ENCODE peak calls at places on chromosomes 11 and 22, in five cellular contexts. A is gastrocnemius medialis, R is Caco-2, U is H7, G is ovary. K is an unnamed sample.
A peak's percentile ranks its signal among the peaks of the same experiment; 100 is the strongest.

GRCh38 chr11:116112031-116112935 is 608.1 kb upstream of the CADM1 start:
- DNase-seq in A (no peak), R (no peak), U (no peak), G (no peak), K (no peak)

GRCh38 chr11:95108159-95108611 is 18.5 kb downstream of the ENDOD1 start:
- DNase-seq in A (peak; percentile 80), R (no peak), U (no peak), G (no peak), K (peak; percentile 52)

GRCh38 chr22:31621507-31622160 is 40.4 kb downstream of the PISD start:
- DNase-seq in A (no peak), R (no peak), U (peak; percentile 42), G (no peak), K (no peak)

GRCh38 chr11:41334007-41334933 is 125.2 kb downstream of the LRRC4C start:
- DNase-seq in A (no peak), R (no peak), U (no peak), G (no peak), K (no peak)

GRCh38 chr22:46622081-46622521 is 1.9 kb downstream of the GRAMD4 start:
- DNase-seq in A (no peak), R (no peak), U (no peak), G (no peak), K (peak; percentile 74)

GRCh38 chr22:28600546-28601143 is 79.0 kb downstream of the TTC28 start:
- DNase-seq in A (no peak), R (no peak), U (peak; percentile 10), G (no peak), K (no peak)

GRCh38 chr11:63920126-63920869 is 3.3 kb upstream of the RCOR2 start:
- DNase-seq in A (peak; percentile 41), R (no peak), U (peak; percentile 93), G (peak; percentile 76), K (no peak)

GRCh38 chr11:59426361-59427067 is at the start of gene OR5A2:
- DNase-seq in A (no peak), R (no peak), U (peak; percentile 40), G (no peak), K (no peak)

GRCh38 chr22:24205438-24206189 is 24.3 kb downstream of the SUSD2 start:
- DNase-seq in A (peak; percentile 44), R (no peak), U (peak; percentile 24), G (no peak), K (no peak)

GRCh38 chr11:105774899-105775298 is 165.0 kb downstream of the GRIA4 start:
- DNase-seq in A (no peak), R (no peak), U (no peak), G (no peak), K (no peak)

GRCh38 chr11:129146196-129146595 is 45.9 kb downstream of the ARHGAP32 start:
- DNase-seq in A (no peak), R (no peak), U (no peak), G (no peak), K (no peak)

GRCh38 chr11:11968511-11969280 is 39.7 kb downstream of the DKK3 start:
- DNase-seq in A (no peak), R (no peak), U (peak; percentile 17), G (no peak), K (no peak)

GRCh38 chr22:21943571-21944448 is 8.8 kb downstream of the PPM1F start:
- DNase-seq in A (no peak), R (no peak), U (no peak), G (no peak), K (no peak)

GRCh38 chr22:42296381-42296853 is 26.0 kb upstream of the TCF20 start:
- DNase-seq in A (no peak), R (no peak), U (peak; percentile 88), G (no peak), K (no peak)

GRCh38 chr11:83721286-83721685 is 435.1 kb upstream of the CCDC90B start:
- DNase-seq in A (no peak), R (no peak), U (no peak), G (no peak), K (no peak)

GRCh38 chr22:48096846-48097665 is 1334.6 kb downstream of the TBC1D22A start:
- DNase-seq in A (no peak), R (no peak), U (peak; percentile 58), G (no peak), K (no peak)

GRCh38 chr11:72015511-72016061 is 16.9 kb downstream of the IL18BP start:
- DNase-seq in A (no peak), R (peak; percentile 76), U (peak; percentile 66), G (no peak), K (no peak)
- H3K36me3 ChIP-seq in A (peaks cover 94% of the 10 kb centered on the region), R (peaks cover 42% of the 10 kb centered on the region), U (peaks cover 66% of the 10 kb centered on the region), G (no peaks in the 10 kb centered on the region), K (peaks cover 69% of the 10 kb centered on the region)

DNA sequence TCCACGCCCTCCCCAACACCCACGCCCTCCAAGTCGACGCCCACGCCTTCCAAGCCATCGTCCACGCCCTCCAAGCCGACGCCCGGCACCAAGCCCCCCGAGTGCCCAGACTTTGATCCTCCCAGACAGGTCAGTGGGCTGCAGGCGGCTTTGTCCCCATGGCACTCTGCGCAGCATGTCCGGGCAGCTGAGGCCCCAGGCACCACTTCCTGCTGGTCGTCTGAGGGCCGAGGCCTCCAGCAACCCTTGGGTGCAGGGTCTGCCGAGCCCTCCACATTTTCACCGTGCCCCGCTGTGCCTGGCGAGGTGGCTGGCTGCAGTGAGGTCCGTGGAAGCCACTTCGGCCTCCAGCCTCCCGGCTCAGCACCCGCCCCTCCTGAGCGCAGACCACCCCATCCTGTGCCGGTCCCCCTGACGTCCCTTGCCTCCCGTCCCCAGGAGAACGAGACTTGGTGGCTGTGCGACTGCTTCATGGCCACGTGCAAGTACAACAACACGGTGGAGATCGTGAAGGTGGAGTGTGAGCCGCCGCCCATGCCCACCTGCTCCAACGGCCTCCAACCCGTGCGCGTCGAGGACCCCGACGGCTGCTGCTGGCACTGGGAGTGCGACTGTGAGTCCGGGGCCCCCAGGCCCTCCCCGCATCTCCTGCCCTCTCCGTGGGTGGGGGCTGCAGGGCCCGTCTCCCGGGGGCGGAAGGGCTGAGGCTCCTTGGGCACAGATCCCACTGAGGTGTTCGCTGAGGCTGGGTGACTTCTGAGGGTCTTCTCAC is 26.8 kb downstream of the MUC2 start:
- DNase-seq in A (no peak), R (no peak), U (no peak), G (no peak), K (no peak)
- H3K36me3 ChIP-seq in A (no peaks in the 10 kb centered on the region), R (no peaks in the 10 kb centered on the region), U (no peaks in the 10 kb centered on the region), G (no peaks in the 10 kb centered on the region), K (no peaks in the 10 kb centered on the region)

GRCh38 chr22:19440411-19441195 is 6.9 kb downstream of the C22orf39 start:
- DNase-seq in A (peak; percentile 89), R (no peak), U (no peak), G (no peak), K (no peak)
- H3K36me3 ChIP-seq in A (peaks cover 27% of the 10 kb centered on the region), R (peaks cover 2% of the 10 kb centered on the region), U (peaks cover 7% of the 10 kb centered on the region), G (no peaks in the 10 kb centered on the region), K (peaks cover 5% of the 10 kb centered on the region)

DNA sequence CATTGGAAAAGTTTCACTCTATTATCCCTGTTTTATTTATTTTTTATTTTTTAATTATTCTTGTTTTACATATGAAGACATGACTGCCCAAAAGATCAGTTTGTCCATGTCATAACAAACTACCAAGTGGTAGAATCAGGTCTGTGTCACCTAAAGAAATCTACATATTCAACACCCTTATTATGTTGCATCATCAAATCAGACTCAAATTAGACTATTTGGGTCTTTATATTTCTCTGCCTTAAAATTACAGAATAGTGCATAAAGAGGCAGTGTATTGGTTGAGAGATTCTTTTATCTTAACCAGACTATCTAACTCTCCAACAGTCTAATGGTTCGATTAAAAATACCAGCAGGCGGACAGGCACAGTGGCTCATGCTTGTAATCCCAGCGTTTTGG is 18.5 kb upstream of the ATP5MG start:
- DNase-seq in A (no peak), R (no peak), U (no peak), G (no peak), K (no peak)
- H3K36me3 ChIP-seq in A (peaks cover 94% of the 10 kb centered on the region), R (peaks cover 16% of the 10 kb centered on the region), U (peaks cover 18% of the 10 kb centered on the region), G (no peaks in the 10 kb centered on the region), K (peaks cover 4% of the 10 kb centered on the region)

K was measured in prostate gland.